ENCODE peak calls at places on chromosome 1, in six cellular contexts. R is K562, T is SK-N-SH, V is HepG2, Q is HCT116, M is GM12878. W is an unnamed sample.

GRCh38 chr1:36366091-36366661 is 19.5 kb downstream of the STK40 start:
- DNase-seq in R (no peak), T (peak; percentile 89), V (no peak), Q (no peak), M (no peak), W (no peak)

GRCh38 chr1:160359559-160360226 is 7.2 kb upstream of the NHLH1 start:
- DNase-seq in R (no peak), T (no peak), V (no peak), Q (no peak), M (no peak), W (no peak)

GRCh38 chr1:117606608-117607261 is 887 bp downstream of the TENT5C start:
- DNase-seq in R (peak; percentile 61), T (no peak), V (no peak), Q (no peak), M (no peak), W (peak; percentile 54)

GRCh38 chr1:25145775-25146381 is 86.4 kb downstream of the SYF2 start:
- DNase-seq in R (no peak), T (no peak), V (no peak), Q (no peak), M (no peak), W (no peak)

GRCh38 chr1:225711236-225711937 is 58.5 kb upstream of the ENAH start:
- DNase-seq in R (no peak), T (no peak), V (peak; percentile 75), Q (no peak), M (no peak), W (no peak)

GRCh38 chr1:32897082-32898049 is 3.8 kb downstream of the TMEM54 start:
- DNase-seq in R (no peak), T (peak; percentile 7), V (no peak), Q (no peak), M (no peak), W (no peak)

GRCh38 chr1:29706936-29707335 is 470.6 kb downstream of the PTPRU start:
- DNase-seq in R (peak; percentile 68), T (peak; percentile 96), V (no peak), Q (no peak), M (no peak), W (peak; percentile 92)

GRCh38 chr1:169340882-169341281 is 26.7 kb downstream of the NME7 start:
- DNase-seq in R (no peak), T (no peak), V (no peak), Q (no peak), M (no peak), W (peak; percentile 21)

GRCh38 chr1:229582011-229582694 is 23.6 kb upstream of the ABCB10 start:
- DNase-seq in R (no peak), T (no peak), V (peak; percentile 50), Q (no peak), M (no peak), W (no peak)

GRCh38 chr1:235758931-235759330 is 107.8 kb downstream of the LYST start:
- DNase-seq in R (no peak), T (peak; percentile 41), V (no peak), Q (no peak), M (no peak), W (no peak)

GRCh38 chr1:210505601-210506564 is 177.2 kb downstream of the HHAT start:
- DNase-seq in R (no peak), T (no peak), V (no peak), Q (no peak), M (no peak), W (no peak)

GRCh38 chr1:109978761-109979488 is 5.6 kb upstream of the AHCYL1 start:
- DNase-seq in R (no peak), T (no peak), V (peak; percentile 46), Q (no peak), M (no peak), W (no peak)

GRCh38 chr1:54096491-54097235 is 43.3 kb downstream of the TCEANC2 start:
- DNase-seq in R (no peak), T (no peak), V (no peak), Q (no peak), M (no peak), W (no peak)

GRCh38 chr1:231518485-231519035 is 9.9 kb upstream of the TSNAX start:
- DNase-seq in R (no peak), T (no peak), V (no peak), Q (no peak), M (no peak), W (no peak)

GRCh38 chr1:150979007-150979722 is 2.9 kb upstream of the ANXA9 start:
- DNase-seq in R (peak; percentile 89), T (peak; percentile 92), V (peak; percentile 82), Q (peak; percentile 78), M (peak; percentile 40), W (peak; percentile 95)

GRCh38 chr1:225919906-225920305 is 4.1 kb downstream of the PYCR2 start:
- DNase-seq in R (no peak), T (peak; percentile 91), V (no peak), Q (no peak), M (peak; percentile 17), W (no peak)

GRCh38 chr1:180230791-180231505 is 884 bp downstream of the LHX4 start:
- DNase-seq in R (no peak), T (peak; percentile 52), V (no peak), Q (no peak), M (no peak), W (peak; percentile 78)

GRCh38 chr1:6463120-6463412 is 2.9 kb downstream of the TNFRSF25 start:
- DNase-seq in R (no peak), T (no peak), V (no peak), Q (no peak), M (no peak), W (no peak)

GRCh38 chr1:234999513-234999940 is 129.1 kb downstream of the TOMM20 start:
- DNase-seq in R (no peak), T (no peak), V (no peak), Q (no peak), M (no peak), W (no peak)

GRCh38 chr1:33660244-33660643 is 187.8 kb downstream of the ZSCAN20 start:
- DNase-seq in R (no peak), T (no peak), V (no peak), Q (no peak), M (no peak), W (no peak)

GRCh38 chr1:212485895-212486590 is 53.3 kb downstream of the NENF start:
- DNase-seq in R (peak; percentile 52), T (peak; percentile 39), V (peak; percentile 71), Q (peak; percentile 66), M (no peak), W (no peak)

GRCh38 chr1:11701551-11701961 is 10.0 kb downstream of the DRAXIN start:
- DNase-seq in R (no peak), T (peak; percentile 75), V (no peak), Q (no peak), M (no peak), W (no peak)

GRCh38 chr1:107549152-107549810 is 408.4 kb downstream of the NTNG1 start:
- DNase-seq in R (no peak), T (no peak), V (no peak), Q (no peak), M (no peak), W (no peak)

GRCh38 chr1:114177282-114177681 is 23.6 kb upstream of the SYT6 start:
- DNase-seq in R (no peak), T (no peak), V (no peak), Q (no peak), M (no peak), W (no peak)

GRCh38 chr1:2416403-2416802 is 4.0 kb upstream of the PEX10 start:
- DNase-seq in R (no peak), T (no peak), V (no peak), Q (no peak), M (no peak), W (no peak)

GRCh38 chr1:20100632-20101355 is 18.5 kb downstream of the PLA2G2D start:
- DNase-seq in R (peak; percentile 64), T (peak; percentile 70), V (peak; percentile 48), Q (peak; percentile 52), M (no peak), W (peak; percentile 75)

GRCh38 chr1:167714851-167715652 is 6.7 kb upstream of the MPZL1 start:
- DNase-seq in R (peak; percentile 81), T (peak; percentile 70), V (peak; percentile 84), Q (peak; percentile 86), M (peak; percentile 97), W (peak; percentile 95)

GRCh38 chr1:208598021-208598420 is 353.8 kb upstream of the PLXNA2 start:
- DNase-seq in R (no peak), T (no peak), V (no peak), Q (no peak), M (no peak), W (no peak)

GRCh38 chr1:208595236-208595635 is 351.1 kb upstream of the PLXNA2 start:
- DNase-seq in R (no peak), T (no peak), V (no peak), Q (no peak), M (no peak), W (no peak)

GRCh38 chr1:208597571-208597970 is 353.4 kb upstream of the PLXNA2 start:
- DNase-seq in R (no peak), T (no peak), V (no peak), Q (no peak), M (no peak), W (no peak)

GRCh38 chr1:208593306-208594006 is 349.3 kb upstream of the PLXNA2 start:
- DNase-seq in R (no peak), T (no peak), V (no peak), Q (no peak), M (no peak), W (no peak)

GRCh38 chr1:208595745-208596144 is 351.6 kb upstream of the PLXNA2 start:
- DNase-seq in R (no peak), T (no peak), V (no peak), Q (no peak), M (no peak), W (no peak)
- TF ChIP-seq MAX in R (no peak), T (peak; percentile 88), V (no peak), Q (no peak), M (no peak), W (no peak)

GRCh38 chr1:21586222-21586621 is 77.0 kb downstream of the ALPL start:
- DNase-seq in R (no peak), T (no peak), V (no peak), Q (no peak), M (no peak), W (no peak)
- TF ChIP-seq SIN3A in R (no peak), T (no peak), V (no peak), Q (no peak), M (no peak), W (no peak)

GRCh38 chr1:220747426-220748090 is 564 bp upstream of the MTARC2 start:
- DNase-seq in R (no peak), T (peak; percentile 27), V (no peak), Q (no peak), M (no peak), W (no peak)

GRCh38 chr1:220750126-220750525 is 2.0 kb downstream of the MTARC2 start:
- DNase-seq in R (no peak), T (no peak), V (no peak), Q (no peak), M (no peak), W (no peak)

GRCh38 chr1:220742520-220742919 is 5.6 kb upstream of the MTARC2 start:
- DNase-seq in R (no peak), T (no peak), V (no peak), Q (no peak), M (no peak), W (no peak)

GRCh38 chr1:220751130-220751529 is 3.0 kb downstream of the MTARC2 start:
- DNase-seq in R (no peak), T (no peak), V (no peak), Q (no peak), M (no peak), W (no peak)

GRCh38 chr1:220748091-220748934 is at the start of gene MTARC2:
- DNase-seq in R (no peak), T (peak; percentile 90), V (peak; percentile 83), Q (peak; percentile 66), M (no peak), W (peak; percentile 81)
- TF ChIP-seq MAX in R (no peak), T (peak; percentile 35), V (peak; percentile 70), Q (peak; percentile 75), M (no peak), W (peak; percentile 56)

GRCh38 chr1:14140800-14141526 is 441.0 kb downstream of the PRDM2 start:
- DNase-seq in R (no peak), T (no peak), V (no peak), Q (no peak), M (no peak), W (no peak)
- TF ChIP-seq SIN3A in R (no peak), T (no peak), V (no peak), Q (no peak), M (no peak), W (no peak)